ENCODE peak calls at places on chromosomes 12 and 14, in four cellular contexts. B is omental fat pad, D is epithelial cell of esophagus, T is endodermal cell. Z is an unnamed sample.

GRCh38 chr12:131468206-131468605 is 242.7 kb upstream of the SFSWAP start:
- DNase-seq in B (no peak), D (no peak), T (peak; percentile 42), Z (no peak)

GRCh38 chr12:57835366-57836288 is 10.9 kb downstream of the CTDSP2 start:
- DNase-seq in T (no peak), B (no peak), D (no peak), Z (no peak)

GRCh38 chr12:56286044-56286830 is 13.9 kb downstream of the CS start:
- DNase-seq in B (no peak), T (no peak), D (no peak), Z (no peak)

GRCh38 chr12:72747460-72747859 is 475.3 kb downstream of the TRHDE start:
- DNase-seq in D (no peak), B (no peak), T (no peak), Z (no peak)

GRCh38 chr12:120358412-120359158 is 10.4 kb downstream of the MSI1 start:
- DNase-seq in B (no peak), D (no peak), T (peak; percentile 89), Z (peak; percentile 39)

GRCh38 chr12:92288533-92288932 is 142.9 kb upstream of the BTG1 start:
- DNase-seq in D (no peak), B (no peak), T (peak; percentile 33), Z (no peak)

GRCh38 chr12:45379261-45379660 is 163.4 kb downstream of the ANO6 start:
- DNase-seq in D (peak; percentile 92), T (no peak), B (no peak), Z (no peak)

GRCh38 chr12:110531741-110532333 is 29.7 kb downstream of the RAD9B start:
- DNase-seq in B (no peak), T (no peak), D (peak; percentile 50), Z (no peak)

GRCh38 chr12:67424784-67425183 is 155.6 kb downstream of the CAND1 start:
- DNase-seq in B (no peak), D (peak; percentile 33), T (no peak), Z (no peak)

DNA sequence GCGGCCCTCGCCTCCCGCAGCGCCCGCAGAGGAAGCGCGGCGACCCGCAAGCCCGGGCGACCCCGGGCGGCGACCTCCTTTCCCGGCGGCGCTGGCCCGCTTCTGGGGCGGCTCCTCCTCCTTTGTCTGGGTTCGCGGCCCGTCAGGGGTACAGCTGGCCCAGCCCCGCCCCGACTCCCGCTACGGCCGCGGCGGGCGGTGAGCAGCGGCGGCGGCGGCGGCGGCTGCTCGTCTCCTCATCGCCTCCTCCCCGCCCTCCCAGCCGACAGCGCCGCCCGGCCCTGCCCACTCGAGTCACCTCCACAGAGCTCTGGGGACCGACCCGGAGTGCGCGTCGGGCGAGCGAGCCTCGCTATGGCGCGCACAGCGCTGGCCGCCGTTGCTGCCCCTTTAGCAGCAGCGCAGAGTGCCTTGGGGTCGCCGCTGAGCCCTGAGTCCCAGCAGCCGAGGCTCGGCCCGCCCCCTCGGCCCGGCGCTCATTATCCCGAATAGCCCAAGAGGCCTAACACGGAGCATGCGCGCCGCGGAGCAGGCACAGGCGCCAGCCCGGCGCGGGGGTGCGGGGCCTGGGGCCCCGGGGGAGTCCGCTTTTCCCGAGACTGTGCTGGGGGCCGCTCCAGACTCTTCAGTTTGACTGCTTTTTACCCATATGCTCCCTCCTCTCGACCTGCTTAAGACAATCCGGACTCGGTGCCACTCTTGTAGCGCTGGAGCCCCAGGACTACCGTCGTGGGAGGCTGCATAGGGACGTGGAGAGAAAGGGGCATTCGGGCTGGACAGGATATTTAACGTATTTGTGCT is at the start of gene SOS2:
- DNase-seq in B (peak; percentile 55), T (peak; percentile 95), D (peak; percentile 87), Z (peak; percentile 93)
- TF ChIP-seq CTCF in B (no peak), T (no peak), D (no peak), Z (no peak)

DNA sequence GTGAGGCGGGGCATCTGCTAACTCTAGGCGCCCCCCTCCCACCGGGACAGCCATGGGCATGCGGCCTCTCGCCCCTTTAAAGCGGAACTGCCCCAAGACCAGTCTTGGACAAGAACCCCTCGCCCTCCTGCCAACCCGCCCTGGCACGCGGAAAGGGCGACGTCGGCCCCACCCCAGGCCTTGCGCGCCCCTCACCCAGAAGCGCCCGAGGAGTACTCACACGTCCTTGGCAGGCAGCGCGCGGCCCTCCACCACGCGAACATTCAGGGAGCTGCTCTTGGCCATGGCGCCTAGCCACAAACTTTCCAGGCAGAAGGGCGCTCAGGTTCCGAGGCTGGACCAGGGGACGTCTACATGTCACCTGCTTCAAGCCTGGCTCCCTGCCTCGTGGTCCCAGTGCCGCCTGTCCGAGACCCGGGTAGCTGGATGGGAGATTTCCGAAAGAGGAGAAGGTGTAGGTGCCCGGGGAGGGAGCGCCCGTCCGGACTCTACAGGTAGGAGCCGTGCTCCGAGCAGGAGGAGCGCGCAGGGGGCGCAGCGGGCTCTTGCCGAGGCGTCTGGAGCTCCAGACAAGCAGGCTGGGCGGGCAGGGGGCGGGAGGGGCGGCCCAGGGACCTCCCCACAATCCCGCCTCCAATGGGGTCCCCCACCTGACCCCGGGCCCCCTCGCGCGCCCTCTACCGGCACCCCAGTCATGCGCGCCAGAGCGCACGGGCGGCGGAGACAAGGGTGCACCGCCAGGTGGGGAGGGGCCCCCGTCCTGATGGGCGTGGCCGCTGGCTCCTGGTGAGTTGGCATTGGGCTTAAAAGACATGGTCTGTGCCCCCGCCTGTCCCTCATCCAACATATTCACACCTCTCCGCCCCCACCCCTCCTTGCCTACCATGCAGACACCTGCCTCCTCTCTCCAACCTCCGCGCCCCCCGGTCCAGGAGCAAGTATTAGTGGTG is at the start of gene RASAL1:
- DNase-seq in D (peak; percentile 55), T (peak; percentile 99), B (no peak), Z (peak; percentile 73)
- TF ChIP-seq CTCF in D (no peak), T (peak; percentile 97), B (no peak), Z (peak; percentile 52)

GRCh38 chr14:68921666-68922065 is 57.4 kb downstream of the ACTN1 start:
- DNase-seq in D (no peak), T (peak; percentile 68), B (no peak), Z (peak; percentile 31)
- TF ChIP-seq CTCF in D (no peak), T (peak; percentile 55), B (no peak), Z (no peak)

GRCh38 chr12:52910248-52910883 is 5.5 kb upstream of the KRT8 start:
- DNase-seq in D (no peak), T (peak; percentile 53), B (no peak), Z (no peak)

GRCh38 chr12:52909796-52910195 is 4.9 kb upstream of the KRT8 start:
- DNase-seq in B (no peak), T (no peak), D (no peak), Z (no peak)

GRCh38 chr12:52906049-52906645 is 1.3 kb upstream of the KRT8 start:
- DNase-seq in B (no peak), D (peak; percentile 95), T (peak; percentile 68), Z (no peak)

GRCh38 chr12:52909256-52909655 is 4.4 kb upstream of the KRT8 start:
- DNase-seq in D (no peak), T (peak; percentile 50), B (no peak), Z (no peak)

GRCh38 chr12:52907092-52907810 is 2.4 kb upstream of the KRT8 start:
- DNase-seq in D (peak; percentile 81), B (no peak), T (peak; percentile 93), Z (no peak)
- TF ChIP-seq CTCF in D (no peak), B (no peak), T (no peak), Z (no peak)

GRCh38 chr12:29593001-29593400 is 95.5 kb upstream of the OVCH1 start:
- DNase-seq in T (no peak), B (no peak), D (no peak), Z (no peak)

GRCh38 chr12:29589852-29590251 is 92.4 kb upstream of the OVCH1 start:
- DNase-seq in D (no peak), B (no peak), T (no peak), Z (no peak)

GRCh38 chr12:29595071-29595755 is 97.7 kb upstream of the OVCH1 start:
- DNase-seq in T (no peak), B (no peak), D (no peak), Z (no peak)

GRCh38 chr12:29589271-29589670 is 91.8 kb upstream of the OVCH1 start:
- DNase-seq in B (no peak), T (no peak), D (no peak), Z (no peak)

DNA sequence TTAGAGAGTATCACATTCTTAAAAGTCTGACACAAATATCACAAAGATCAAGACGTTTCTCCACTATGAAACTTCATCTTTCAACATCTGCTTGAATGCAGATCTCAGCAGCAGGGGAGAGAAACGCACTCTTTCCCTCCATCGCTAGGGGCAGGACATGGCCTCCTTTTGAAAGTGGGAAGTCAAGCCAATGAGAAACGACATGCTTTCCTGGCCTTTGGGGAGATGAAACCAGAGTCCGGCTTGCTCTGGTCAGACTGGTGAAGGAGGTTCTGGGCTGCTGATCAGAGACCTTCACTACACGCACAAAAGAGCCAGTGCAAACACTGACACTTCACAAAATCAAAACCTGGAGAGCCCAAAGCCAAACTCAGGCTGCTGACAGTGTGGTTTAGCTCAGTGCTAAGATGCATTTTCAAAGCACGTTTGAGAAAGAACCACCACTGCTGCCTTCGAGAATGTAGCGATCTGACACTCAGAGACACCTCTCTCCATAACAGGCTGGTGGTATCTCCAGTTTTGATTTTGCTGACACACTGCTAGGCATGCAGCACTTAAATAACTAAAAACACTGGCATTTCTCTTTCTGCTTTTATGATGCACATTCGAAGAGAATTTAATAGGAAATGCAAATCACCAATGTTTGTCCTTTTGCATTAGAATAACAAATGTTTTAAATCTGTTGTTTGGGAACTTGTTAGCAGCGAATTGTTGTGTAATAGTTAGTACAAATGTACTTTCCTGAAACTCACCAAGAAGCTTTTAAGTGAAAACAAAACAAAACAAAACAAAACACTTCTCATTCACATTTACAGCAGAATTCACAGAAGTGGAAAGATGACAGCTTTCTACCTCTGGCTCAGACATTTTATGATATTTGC is 93.9 kb upstream of the OVCH1 start:
- DNase-seq in T (peak; percentile 88), D (peak; percentile 4), B (no peak), Z (peak; percentile 50)
- TF ChIP-seq CTCF in T (peak; percentile 93), D (peak; percentile 46), B (no peak), Z (peak; percentile 47)

GRCh38 chr14:32991706-32992105 is 53.0 kb downstream of the NPAS3 start:
- DNase-seq in D (no peak), B (no peak), T (no peak), Z (no peak)
- TF ChIP-seq CTCF in D (no peak), B (no peak), T (no peak), Z (no peak)

GRCh38 chr14:55332654-55333570 is 61.7 kb downstream of the FBXO34 start:
- DNase-seq in D (no peak), T (no peak), B (no peak), Z (no peak)
- TF ChIP-seq CTCF in D (no peak), T (no peak), B (no peak), Z (no peak)